ENCODE peak calls at places on chromosomes 12 and 14, in four cellular contexts. Y, Q, B and G are unnamed samples.

GRCh38 chr14:68466491-68466977 is 326.3 kb downstream of the ZFP36L1 start:
- DNase-seq in Y (no peak), Q (no peak), B (no peak), G (peak; percentile 95)

GRCh38 chr12:121797937-121798801 is 4.7 kb upstream of the RHOF start:
- DNase-seq in Y (no peak), Q (no peak), B (no peak), G (peak; percentile 48)

GRCh38 chr12:117367006-117367638 is 5.7 kb upstream of the NOS1 start:
- DNase-seq in Y (peak; percentile 91), Q (peak; percentile 55), B (peak; percentile 85), G (peak; percentile 78)

GRCh38 chr12:53998174-53998899 is 1.6 kb upstream of the HOXC9 start:
- DNase-seq in Y (no peak), Q (no peak), B (no peak), G (no peak)

GRCh38 chr12:50302686-50303085 is 19.4 kb upstream of the LIMA1 start:
- DNase-seq in Y (peak; percentile 4), Q (no peak), B (no peak), G (no peak)

GRCh38 chr14:31194095-31194494 is 13.5 kb downstream of the HECTD1 start:
- DNase-seq in Y (no peak), Q (no peak), B (no peak), G (no peak)

GRCh38 chr14:91229743-91230200 is 14.7 kb downstream of the GPR68 start:
- DNase-seq in Y (no peak), Q (no peak), B (no peak), G (peak; percentile 60)

GRCh38 chr12:42587564-42588307 is 1.8 kb downstream of the PRICKLE1 start:
- DNase-seq in Y (no peak), Q (no peak), B (no peak), G (no peak)

GRCh38 chr12:81888961-81889360 is 129.8 kb upstream of the PPFIA2 start:
- DNase-seq in Y (no peak), Q (no peak), B (no peak), G (no peak)

GRCh38 chr14:58755026-58755929 is 117.5 kb downstream of the DACT1 start:
- DNase-seq in Y (no peak), Q (no peak), B (no peak), G (no peak)

GRCh38 chr14:99215277-99215676 is 56.7 kb downstream of the BCL11B start:
- DNase-seq in Y (peak; percentile 88), Q (no peak), B (no peak), G (no peak)

GRCh38 chr12:80241576-80242273 is 142.4 kb downstream of the OTOGL start:
- DNase-seq in Y (no peak), Q (no peak), B (no peak), G (peak; percentile 7)

GRCh38 chr14:51014086-51014485 is 69.8 kb upstream of the PYGL start:
- DNase-seq in Y (no peak), Q (no peak), B (no peak), G (peak; percentile 75)

GRCh38 chr14:98348505-98348904 is 923.5 kb downstream of the BCL11B start:
- DNase-seq in Y (no peak), Q (no peak), B (no peak), G (no peak)

GRCh38 chr12:19415563-19415962 is 23.7 kb upstream of the AEBP2 start:
- DNase-seq in Y (no peak), Q (no peak), B (no peak), G (no peak)

GRCh38 chr12:110314308-110314707 is 33.3 kb downstream of the ATP2A2 start:
- DNase-seq in Y (no peak), Q (no peak), B (no peak), G (peak; percentile 84)

GRCh38 chr12:84601483-84601882 is 311.1 kb downstream of the SLC6A15 start:
- DNase-seq in Y (no peak), Q (no peak), B (no peak), G (no peak)

GRCh38 chr14:95901014-95901413 is 24.4 kb downstream of the TUNAR start:
- DNase-seq in Y (no peak), Q (no peak), B (no peak), G (no peak)

GRCh38 chr12:16950041-16950677 is 344.2 kb upstream of the LMO3 start:
- DNase-seq in Y (no peak), Q (no peak), B (no peak), G (no peak)

GRCh38 chr12:72036393-72036792 is 97.7 kb downstream of the TPH2 start:
- DNase-seq in Y (no peak), Q (no peak), B (no peak), G (no peak)

GRCh38 chr12:106418970-106419369 is 61.4 kb downstream of the POLR3B start:
- DNase-seq in Y (no peak), Q (no peak), B (no peak), G (no peak)

GRCh38 chr12:129606239-129606638 is 297.6 kb downstream of the TMEM132D start:
- DNase-seq in Y (no peak), Q (no peak), B (no peak), G (no peak)

GRCh38 chr12:84502907-84503787 is 409.5 kb downstream of the SLC6A15 start:
- DNase-seq in Y (no peak), Q (no peak), B (peak; percentile 43), G (peak; percentile 67)

GRCh38 chr14:85195872-85196477 is 334.0 kb upstream of the FLRT2 start:
- DNase-seq in Y (no peak), Q (no peak), B (no peak), G (peak; percentile 33)

GRCh38 chr12:124713436-124714082 is 146.1 kb upstream of the NCOR2 start:
- DNase-seq in Y (no peak), Q (no peak), B (no peak), G (peak; percentile 86)

GRCh38 chr12:62345667-62346066 is 85.5 kb downstream of the USP15 start:
- DNase-seq in Y (no peak), Q (no peak), B (no peak), G (no peak)

GRCh38 chr12:116384175-116384574 is 106.7 kb upstream of the MED13L start:
- DNase-seq in Y (no peak), Q (no peak), B (no peak), G (no peak)

GRCh38 chr14:72104011-72104613 is 171.9 kb downstream of the RGS6 start:
- DNase-seq in Y (no peak), Q (peak; percentile 49), B (peak; percentile 43), G (no peak)

GRCh38 chr12:52496590-52497071 is 3.6 kb upstream of the KRT6A start:
- DNase-seq in Y (no peak), Q (no peak), B (no peak), G (peak; percentile 69)

GRCh38 chr14:52422650-52423356 is 108.7 kb downstream of the PTGER2 start:
- DNase-seq in Y (no peak), Q (no peak), B (no peak), G (peak; percentile 13)
- TF ChIP-seq CTCF in Y (no peak), Q (no peak), B (no peak), G (no peak)

DNA sequence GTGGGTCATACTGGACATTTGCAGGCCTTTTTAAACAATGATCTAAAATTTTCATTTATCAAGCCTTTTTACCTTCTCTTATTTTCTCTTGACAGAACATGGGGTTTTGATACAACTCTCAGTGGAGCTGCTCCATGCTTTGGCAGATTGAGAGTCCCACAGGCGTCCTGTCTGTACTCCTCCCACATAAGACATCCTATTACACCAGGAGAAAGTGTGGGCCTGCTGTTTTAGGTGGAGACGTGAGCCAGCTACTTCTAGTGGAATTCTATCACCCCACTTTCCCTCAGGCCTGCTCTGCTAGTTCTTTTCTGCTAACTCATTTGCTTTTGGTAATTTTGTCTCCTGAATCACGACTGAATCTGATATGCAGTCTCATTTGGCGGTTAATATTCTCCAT is 33.5 kb upstream of the NRXN3 start:
- DNase-seq in Y (no peak), Q (no peak), B (no peak), G (no peak)
- TF ChIP-seq CTCF in Y (no peak), Q (no peak), B (no peak), G (no peak)

DNA sequence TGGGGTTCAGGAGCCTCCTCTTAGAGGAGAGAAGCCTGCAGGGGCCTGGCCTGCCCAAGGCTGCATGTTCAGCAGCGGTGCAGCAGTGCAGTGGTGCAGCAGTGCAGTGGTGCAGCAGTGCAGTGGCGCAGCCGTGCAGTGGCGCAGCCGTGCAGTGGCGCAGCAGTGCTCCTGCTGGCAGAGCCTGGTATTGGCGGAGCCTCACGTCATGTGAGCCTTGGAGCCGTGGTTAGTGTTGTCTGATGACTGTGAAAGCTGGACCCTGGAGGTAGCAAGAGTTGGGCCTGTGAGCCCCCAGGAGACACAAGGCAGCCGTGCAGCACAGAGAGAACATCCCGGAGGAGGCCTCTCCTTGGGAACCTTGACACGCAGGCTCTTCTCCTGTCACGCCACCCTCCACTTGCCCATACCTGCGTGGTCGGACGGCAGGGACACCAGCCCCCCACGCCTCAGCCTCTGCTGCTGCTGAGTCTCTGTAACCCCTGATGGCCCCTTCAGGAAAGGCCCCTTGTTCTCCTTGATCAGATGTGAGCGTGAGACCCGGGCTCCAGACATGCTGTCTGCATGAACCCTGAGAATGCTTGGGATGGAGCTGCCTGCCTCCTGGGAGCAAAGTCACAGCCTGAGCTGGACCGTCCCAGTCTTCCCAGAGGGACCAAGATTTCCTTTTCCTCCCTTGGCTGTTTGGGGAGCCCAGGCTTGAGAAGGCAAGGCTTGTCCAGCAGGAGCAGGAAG is 193.7 kb downstream of the KIF26A start:
- DNase-seq in Y (peak; percentile 80), Q (peak; percentile 30), B (no peak), G (no peak)
- TF ChIP-seq CTCF in Y (no peak), Q (no peak), B (peak; percentile 37), G (no peak)

DNA sequence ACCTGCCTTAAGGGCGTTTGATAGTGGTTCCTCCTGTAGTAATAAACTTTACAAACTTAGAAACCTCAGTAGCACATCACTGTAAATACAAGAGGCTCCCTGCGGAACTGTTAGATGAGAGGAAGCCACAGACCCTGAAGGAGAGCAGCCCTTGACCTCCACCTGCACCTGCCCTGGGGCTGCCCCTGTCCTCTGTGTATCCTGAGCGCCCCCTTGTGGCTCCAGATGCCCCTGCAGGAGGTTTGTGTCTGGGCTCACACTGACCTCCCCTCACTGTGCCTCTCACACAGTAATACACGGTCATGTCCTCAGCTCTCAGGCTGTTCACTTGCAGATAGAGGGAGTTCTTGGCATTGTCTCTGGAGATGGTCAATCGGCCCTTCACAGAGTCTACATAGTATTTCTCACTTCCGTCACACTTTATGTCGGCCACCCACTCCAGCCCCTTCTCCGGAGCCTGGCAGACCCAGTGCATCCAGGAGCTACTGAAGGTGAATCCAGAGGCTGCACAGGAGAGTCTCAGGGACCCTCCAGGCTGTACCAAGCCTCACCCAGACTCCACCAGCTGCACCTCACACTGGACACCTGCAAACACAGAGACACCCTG is 1059.8 kb downstream of the TMEM121 start:
- DNase-seq in Y (no peak), Q (peak; percentile 58), B (no peak), G (no peak)
- TF ChIP-seq CTCF in Y (no peak), Q (peak; percentile 57), B (no peak), G (no peak)